ENCODE peak calls at places on chromosomes 4 and X, in five cellular contexts. L is mesenchymal stem cell, A is H1, Y is IMR-90, E is H9. O is an unnamed sample.

GRCh38 chrX:2449135-2449886 is 51.5 kb downstream of the DHRSX start:
- DNase-seq in L (no peak), E (no peak), Y (no peak), A (no peak), O (no peak)

GRCh38 chr4:4761128-4761991 is 98.1 kb upstream of the MSX1 start:
- DNase-seq in L (peak), E (peak), Y (no peak), A (no peak), O (no peak)

GRCh38 chr4:123256901-123257300 is 139.7 kb upstream of the SPRY1 start:
- DNase-seq in E (no peak), Y (no peak), A (no peak), L (no peak), O (no peak)

GRCh38 chr4:73267050-73267449 is 8.5 kb upstream of the ANKRD17 start:
- DNase-seq in Y (no peak), L (no peak), A (no peak), E (no peak), O (no peak)

GRCh38 chr4:69936566-69936965 is 5.7 kb downstream of the CSN1S1 start:
- DNase-seq in E (no peak), A (no peak), Y (no peak), L (no peak), O (peak)

GRCh38 chrX:67780694-67781109 is 236.9 kb downstream of the AR start:
- DNase-seq in Y (peak), E (no peak), L (peak), A (no peak), O (peak)

GRCh38 chrX:123738378-123738955 is 5.6 kb upstream of the THOC2 start:
- DNase-seq in E (no peak), Y (no peak), A (no peak), L (no peak), O (no peak)

GRCh38 chrX:134512566-134512965 is 52.6 kb downstream of the HPRT1 start:
- DNase-seq in A (no peak), Y (peak), L (peak), E (no peak), O (peak)

GRCh38 chr4:19438228-19438627 is 813.5 kb upstream of the SLIT2 start:
- DNase-seq in L (peak), E (no peak), A (no peak), Y (peak), O (no peak)

GRCh38 chr4:88613417-88613875 is 21.2 kb downstream of the HERC3 start:
- DNase-seq in E (no peak), Y (no peak), A (no peak), L (no peak), O (no peak)

GRCh38 chrX:11100281-11101035 is 10.7 kb upstream of the HCCS start:
- DNase-seq in A (no peak), E (peak), Y (peak), L (peak), O (peak)

GRCh38 chr4:185002784-185003183 is 15.5 kb upstream of the HELT start:
- DNase-seq in L (no peak), A (no peak), E (no peak), Y (no peak), O (no peak)

DNA sequence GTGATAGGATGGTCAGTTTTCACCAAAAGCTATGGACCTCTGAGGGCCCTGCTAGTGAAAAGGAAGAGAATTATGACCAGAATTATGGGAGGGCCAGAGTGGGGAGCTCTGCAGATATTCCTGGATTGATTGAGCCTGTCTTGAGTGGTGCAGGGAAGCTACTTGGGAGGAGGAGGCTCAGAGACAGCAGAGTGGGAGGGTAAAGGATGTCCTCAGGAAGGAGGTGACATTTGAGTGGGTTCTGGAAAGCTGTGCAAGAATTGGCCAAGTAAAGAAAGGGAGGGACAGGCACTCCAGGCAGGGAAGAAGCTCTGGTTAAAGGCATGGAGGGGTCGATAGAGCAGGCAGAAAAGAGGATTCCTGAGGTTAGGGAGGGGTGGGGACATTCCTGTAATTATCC is 24.1 kb downstream of the RNF4 start:
- DNase-seq in A (no peak), E (no peak), Y (no peak), L (no peak), O (no peak)
- H3K14ac ChIP-seq in A (no peak), E (no peak), Y (no peak), L (no peak), O (no peak)

GRCh38 chr4:7655549-7656243 is 221.0 kb upstream of the PSAPL1 start:
- DNase-seq in Y (no peak), L (peak), E (no peak), A (no peak), O (no peak)
- H3K14ac ChIP-seq in Y (no peak), L (no peak), E (no peak), A (no peak), O (no peak)

GRCh38 chr4:1815096-1815996 is 22.3 kb downstream of the FGFR3 start:
- DNase-seq in E (no peak), Y (no peak), L (no peak), A (no peak), O (no peak)
- H3K14ac ChIP-seq in E (no peak), Y (no peak), L (no peak), A (no peak), O (no peak)

GRCh38 chrX:153622661-153623309 is 23.8 kb upstream of the CCNQ start:
- DNase-seq in E (no peak), L (no peak), Y (peak), A (no peak), O (no peak)

GRCh38 chrX:153623310-153624029 is 23.5 kb upstream of the DUSP9 start:
- DNase-seq in Y (no peak), E (no peak), A (no peak), L (no peak), O (no peak)

GRCh38 chrX:153625271-153626024 is 21.6 kb upstream of the DUSP9 start:
- DNase-seq in E (no peak), Y (no peak), L (no peak), A (no peak), O (no peak)

GRCh38 chrX:153626025-153626633 is 20.9 kb upstream of the DUSP9 start:
- DNase-seq in A (no peak), L (no peak), Y (no peak), E (no peak), O (no peak)

DNA sequence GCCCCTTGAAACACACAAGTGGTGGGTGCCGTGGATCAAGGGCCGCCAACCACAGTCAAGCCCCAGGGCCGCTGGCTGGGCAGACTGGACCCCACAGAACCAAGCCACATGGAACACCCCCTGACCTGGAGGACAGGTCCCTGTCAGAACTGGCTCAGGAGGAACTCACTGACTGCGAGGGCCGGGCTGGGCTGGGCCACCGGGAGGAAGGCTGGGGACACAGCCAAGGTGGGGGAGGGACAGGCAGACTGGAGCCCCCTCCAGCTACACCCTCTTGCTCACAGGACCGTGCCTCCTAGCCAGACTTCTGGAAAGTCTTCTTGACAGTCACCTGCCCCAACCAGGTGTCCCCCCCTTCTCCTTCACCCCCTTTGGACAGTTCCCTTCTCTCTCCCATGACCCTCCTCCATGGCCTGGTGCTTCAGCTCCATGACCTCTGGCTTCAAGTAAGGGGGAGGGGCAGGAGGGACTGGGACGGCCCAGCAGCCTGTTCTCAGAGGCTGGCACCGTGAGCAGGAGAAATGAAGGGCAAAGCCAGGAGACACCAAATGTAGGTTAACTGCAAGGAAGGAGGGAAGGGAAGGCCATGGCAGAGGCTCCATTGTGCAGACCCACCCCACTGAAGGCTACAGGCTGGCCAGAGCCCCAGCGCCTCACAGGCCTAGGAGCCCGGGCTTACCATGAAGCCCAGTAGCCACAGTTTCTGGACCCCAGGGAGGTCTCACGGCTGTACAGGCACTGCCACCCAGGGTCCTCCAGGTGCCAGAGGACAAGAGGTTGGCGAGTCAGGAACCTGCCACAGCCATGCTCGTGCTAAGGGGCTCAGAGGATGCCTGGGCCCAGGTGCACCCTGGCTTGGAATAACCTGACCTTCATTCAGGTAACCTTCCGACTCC is 22.6 kb upstream of the DUSP9 start:
- DNase-seq in Y (no peak), E (no peak), L (no peak), A (no peak), O (no peak)
- H3K14ac ChIP-seq in Y (no peak), E (no peak), L (no peak), A (no peak), O (no peak)

GRCh38 chr4:6337331-6337935 is 67.8 kb downstream of the WFS1 start:
- DNase-seq in Y (no peak), L (no peak), E (no peak), A (no peak), O (no peak)

GRCh38 chr4:6336166-6336565 is 66.5 kb downstream of the WFS1 start:
- DNase-seq in E (no peak), A (no peak), L (no peak), Y (no peak), O (no peak)

GRCh38 chr4:6334203-6334887 is 64.7 kb downstream of the WFS1 start:
- DNase-seq in Y (no peak), A (no peak), L (no peak), E (no peak), O (no peak)

GRCh38 chr4:6333301-6334202 is 63.9 kb downstream of the WFS1 start:
- DNase-seq in L (no peak), E (no peak), A (no peak), Y (no peak), O (no peak)

GRCh38 chr4:6335040-6335590 is 65.5 kb downstream of the WFS1 start:
- DNase-seq in L (no peak), E (no peak), A (no peak), Y (no peak), O (no peak)
- H3K14ac ChIP-seq in L (no peak), E (no peak), A (no peak), Y (no peak), O (no peak)

DNA sequence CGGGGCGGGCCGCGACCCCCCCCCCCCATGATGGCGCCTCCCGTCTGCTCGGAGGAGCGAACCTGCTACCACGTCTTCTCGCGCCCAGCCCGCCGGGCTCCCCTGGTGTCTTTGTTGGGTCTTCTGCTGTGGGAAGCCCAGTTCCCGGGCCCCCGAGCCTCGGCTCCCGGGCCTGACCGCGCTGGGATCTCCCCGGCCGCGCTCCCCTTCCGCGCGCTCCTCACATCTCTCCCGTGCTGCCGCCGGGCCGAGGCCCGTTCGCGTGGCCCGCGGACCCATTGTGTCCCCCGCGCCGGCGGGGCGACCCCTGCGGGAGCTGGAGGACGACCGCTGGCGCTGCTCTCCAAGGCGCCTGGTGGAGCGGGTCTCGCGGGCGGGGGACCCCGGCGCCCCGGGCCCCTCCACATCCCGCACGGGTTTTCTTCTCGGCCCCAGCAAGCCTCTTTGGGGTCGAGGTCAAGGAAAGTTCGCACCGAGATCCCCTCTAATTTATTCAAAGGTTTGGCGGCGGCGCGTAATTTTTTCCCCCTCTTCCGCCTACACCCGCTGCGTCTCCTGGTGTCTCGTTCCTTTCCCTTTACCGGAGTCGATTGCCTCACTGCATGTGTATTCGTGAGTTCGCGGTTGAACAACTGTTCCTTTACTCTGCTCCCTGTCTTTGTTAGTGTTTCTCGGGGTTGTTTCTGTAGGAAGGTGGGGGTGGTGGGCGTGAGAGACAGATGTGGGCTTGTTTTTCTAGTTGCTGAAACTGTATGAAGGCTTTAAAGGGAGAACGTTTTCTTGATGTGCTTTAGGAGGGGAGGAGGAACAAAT is 762 bp downstream of the SMAD1 start:
- DNase-seq in Y (peak), A (no peak), E (peak), L (peak), O (peak)
- H3K14ac ChIP-seq in Y (peak), A (no peak), E (peak), L (peak), O (peak)